ENCODE peak calls at places on chromosomes 2 and 18, in seven cellular contexts. One of them, this sample, is unnamed.

GRCh38 chr2:12330916-12331315 is 385.8 kb upstream of the TRIB2 start:
- DNase-seq in GM23338: no peak
- DNase-seq in DMS79: no peak
- DNase-seq in breast epithelium: no peak
- DNase-seq in Caki2: peak
- DNase-seq in WERI-Rb-1: no peak
- DNase-seq in type B pancreatic cell: no peak
- DNase-seq in this sample: no peak

GRCh38 chr2:148582679-148583511 is 61.7 kb upstream of the EPC2 start:
- DNase-seq in GM23338: no peak
- DNase-seq in DMS79: no peak
- DNase-seq in breast epithelium: no peak
- DNase-seq in Caki2: peak
- DNase-seq in WERI-Rb-1: no peak
- DNase-seq in type B pancreatic cell: no peak
- DNase-seq in this sample: no peak

GRCh38 chr18:23243178-23243577 is 107.9 kb downstream of the CABLES1 start:
- DNase-seq in GM23338: peak
- DNase-seq in DMS79: peak
- DNase-seq in breast epithelium: no peak
- DNase-seq in Caki2: no peak
- DNase-seq in WERI-Rb-1: no peak
- DNase-seq in type B pancreatic cell: no peak
- DNase-seq in this sample: no peak

GRCh38 chr2:165328272-165328671 is 89.1 kb downstream of the SCN2A start:
- DNase-seq in GM23338: peak
- DNase-seq in DMS79: no peak
- DNase-seq in breast epithelium: no peak
- DNase-seq in Caki2: no peak
- DNase-seq in WERI-Rb-1: no peak
- DNase-seq in type B pancreatic cell: no peak
- DNase-seq in this sample: no peak

GRCh38 chr2:10759151-10759714 is 37.8 kb downstream of the ATP6V1C2 start:
- DNase-seq in GM23338: no peak
- DNase-seq in DMS79: no peak
- DNase-seq in breast epithelium: no peak
- DNase-seq in Caki2: no peak
- DNase-seq in WERI-Rb-1: no peak
- DNase-seq in type B pancreatic cell: no peak
- DNase-seq in this sample: no peak

GRCh38 chr2:65367517-65367916 is 64.9 kb downstream of the SPRED2 start:
- DNase-seq in GM23338: no peak
- DNase-seq in DMS79: no peak
- DNase-seq in breast epithelium: no peak
- DNase-seq in Caki2: no peak
- DNase-seq in WERI-Rb-1: no peak
- DNase-seq in type B pancreatic cell: no peak
- DNase-seq in this sample: no peak

GRCh38 chr18:62566199-62566598 is 43.4 kb downstream of the ZCCHC2 start:
- DNase-seq in GM23338: peak
- DNase-seq in DMS79: no peak
- DNase-seq in breast epithelium: no peak
- DNase-seq in Caki2: peak
- DNase-seq in WERI-Rb-1: peak
- DNase-seq in type B pancreatic cell: no peak
- DNase-seq in this sample: peak

GRCh38 chr2:219551863-219552381 is 8.1 kb downstream of the TMEM198 start:
- DNase-seq in GM23338: peak
- DNase-seq in DMS79: peak
- DNase-seq in breast epithelium: no peak
- DNase-seq in Caki2: peak
- DNase-seq in WERI-Rb-1: no peak
- DNase-seq in type B pancreatic cell: no peak
- DNase-seq in this sample: no peak

GRCh38 chr2:237500681-237501424 is 13.8 kb downstream of the MLPH start:
- DNase-seq in GM23338: no peak
- DNase-seq in DMS79: no peak
- DNase-seq in breast epithelium: no peak
- DNase-seq in Caki2: peak
- DNase-seq in WERI-Rb-1: no peak
- DNase-seq in type B pancreatic cell: no peak
- DNase-seq in this sample: no peak

GRCh38 chr2:65379721-65380171 is 52.7 kb downstream of the SPRED2 start:
- DNase-seq in GM23338: no peak
- DNase-seq in DMS79: no peak
- DNase-seq in breast epithelium: no peak
- DNase-seq in Caki2: no peak
- DNase-seq in WERI-Rb-1: no peak
- DNase-seq in type B pancreatic cell: no peak
- DNase-seq in this sample: no peak

GRCh38 chr2:169798397-169798717 is 314 bp upstream of the SSB start:
- DNase-seq in GM23338: no peak
- DNase-seq in DMS79: no peak
- DNase-seq in breast epithelium: no peak
- DNase-seq in Caki2: no peak
- DNase-seq in WERI-Rb-1: no peak
- DNase-seq in type B pancreatic cell: no peak
- DNase-seq in this sample: no peak

GRCh38 chr2:11797846-11798245 is 51.4 kb downstream of the LPIN1 start:
- DNase-seq in GM23338: no peak
- DNase-seq in DMS79: no peak
- DNase-seq in breast epithelium: no peak
- DNase-seq in Caki2: no peak
- DNase-seq in WERI-Rb-1: no peak
- DNase-seq in type B pancreatic cell: no peak
- DNase-seq in this sample: no peak

GRCh38 chr2:68708629-68709028 is 26.0 kb upstream of the ARHGAP25 start:
- DNase-seq in GM23338: no peak
- DNase-seq in DMS79: no peak
- DNase-seq in breast epithelium: no peak
- DNase-seq in Caki2: no peak
- DNase-seq in WERI-Rb-1: no peak
- DNase-seq in type B pancreatic cell: no peak
- DNase-seq in this sample: no peak

GRCh38 chr18:59286341-59286740 is 13.1 kb upstream of the RAX start:
- DNase-seq in GM23338: no peak
- DNase-seq in DMS79: no peak
- DNase-seq in breast epithelium: no peak
- DNase-seq in Caki2: no peak
- DNase-seq in WERI-Rb-1: no peak
- DNase-seq in type B pancreatic cell: no peak
- DNase-seq in this sample: no peak

GRCh38 chr2:183519371-183520056 is 395.3 kb downstream of the NUP35 start:
- DNase-seq in GM23338: no peak
- DNase-seq in DMS79: no peak
- DNase-seq in breast epithelium: no peak
- DNase-seq in Caki2: no peak
- DNase-seq in WERI-Rb-1: no peak
- DNase-seq in type B pancreatic cell: no peak
- DNase-seq in this sample: no peak

GRCh38 chr2:113257511-113258264 is 21.0 kb downstream of the PAX8 start:
- DNase-seq in GM23338: no peak
- DNase-seq in DMS79: no peak
- DNase-seq in breast epithelium: no peak
- DNase-seq in Caki2: no peak
- DNase-seq in WERI-Rb-1: no peak
- DNase-seq in type B pancreatic cell: no peak
- DNase-seq in this sample: no peak

GRCh38 chr2:85181093-85181685 is 48.0 kb downstream of the TCF7L1 start:
- DNase-seq in GM23338: peak
- DNase-seq in DMS79: peak
- DNase-seq in breast epithelium: no peak
- DNase-seq in Caki2: no peak
- DNase-seq in WERI-Rb-1: no peak
- DNase-seq in type B pancreatic cell: no peak
- DNase-seq in this sample: no peak

GRCh38 chr2:188850786-188851185 is 123.4 kb upstream of the COL3A1 start:
- DNase-seq in GM23338: no peak
- DNase-seq in DMS79: no peak
- DNase-seq in breast epithelium: no peak
- DNase-seq in Caki2: no peak
- DNase-seq in WERI-Rb-1: no peak
- DNase-seq in type B pancreatic cell: no peak
- DNase-seq in this sample: no peak

GRCh38 chr2:18439716-18440115 is 120.7 kb downstream of the RDH14 start:
- DNase-seq in GM23338: no peak
- DNase-seq in DMS79: no peak
- DNase-seq in breast epithelium: no peak
- DNase-seq in Caki2: no peak
- DNase-seq in WERI-Rb-1: no peak
- DNase-seq in type B pancreatic cell: no peak
- DNase-seq in this sample: no peak

GRCh38 chr2:191299009-191299408 is 53.8 kb downstream of the MYO1B start:
- DNase-seq in GM23338: no peak
- DNase-seq in DMS79: no peak
- DNase-seq in breast epithelium: no peak
- DNase-seq in Caki2: no peak
- DNase-seq in WERI-Rb-1: no peak
- DNase-seq in type B pancreatic cell: no peak
- DNase-seq in this sample: no peak

GRCh38 chr18:27595121-27595848 is 410.2 kb upstream of the CHST9 start:
- DNase-seq in GM23338: peak
- DNase-seq in DMS79: no peak
- DNase-seq in breast epithelium: no peak
- DNase-seq in Caki2: no peak
- DNase-seq in WERI-Rb-1: no peak
- DNase-seq in type B pancreatic cell: no peak
- DNase-seq in this sample: no peak